ENCODE peak calls at places on chromosomes 13 and 19, in eight cellular contexts. One of them, this sample, is unnamed.

GRCh38 chr13:42696191-42696590 is 85.2 kb upstream of the FAM216B start:
- DNase-seq in CD8-positive, alpha-beta T cell: no peak
- DNase-seq in bronchial epithelial cell: peak; percentile 100
- DNase-seq in colonic mucosa: no peak
- DNase-seq in cardiac fibroblast: peak; percentile 48
- DNase-seq in AG09309: no peak
- DNase-seq in psoas muscle: no peak
- DNase-seq in lower leg skin: no peak
- DNase-seq in this sample: no peak

GRCh38 chr19:56838930-56839664 is 1.4 kb downstream of the PEG3 start:
- DNase-seq in CD8-positive, alpha-beta T cell: no peak
- DNase-seq in bronchial epithelial cell: peak; percentile 41
- DNase-seq in colonic mucosa: peak; percentile 72
- DNase-seq in cardiac fibroblast: peak; percentile 96
- DNase-seq in AG09309: no peak
- DNase-seq in psoas muscle: peak; percentile 97
- DNase-seq in lower leg skin: peak; percentile 92
- DNase-seq in this sample: no peak

GRCh38 chr13:33353210-33353609 is 67.7 kb upstream of the STARD13 start:
- DNase-seq in CD8-positive, alpha-beta T cell: no peak
- DNase-seq in bronchial epithelial cell: no peak
- DNase-seq in colonic mucosa: peak; percentile 51
- DNase-seq in cardiac fibroblast: no peak
- DNase-seq in AG09309: no peak
- DNase-seq in psoas muscle: peak; percentile 29
- DNase-seq in lower leg skin: peak; percentile 84
- DNase-seq in this sample: no peak

GRCh38 chr13:57629821-57630235 is 1.7 kb upstream of the PCDH17 start:
- DNase-seq in CD8-positive, alpha-beta T cell: no peak
- DNase-seq in bronchial epithelial cell: peak; percentile 63
- DNase-seq in colonic mucosa: peak; percentile 40
- DNase-seq in cardiac fibroblast: peak; percentile 68
- DNase-seq in AG09309: no peak
- DNase-seq in psoas muscle: peak; percentile 75
- DNase-seq in lower leg skin: peak; percentile 58
- DNase-seq in this sample: peak; percentile 37

GRCh38 chr19:30855475-30855874 is 483.3 kb downstream of the ZNF536 start:
- DNase-seq in CD8-positive, alpha-beta T cell: no peak
- DNase-seq in bronchial epithelial cell: no peak
- DNase-seq in colonic mucosa: no peak
- DNase-seq in cardiac fibroblast: no peak
- DNase-seq in AG09309: no peak
- DNase-seq in psoas muscle: no peak
- DNase-seq in lower leg skin: no peak
- DNase-seq in this sample: no peak

GRCh38 chr13:38045278-38046048 is 175.9 kb upstream of the TRPC4 start:
- DNase-seq in CD8-positive, alpha-beta T cell: no peak
- DNase-seq in bronchial epithelial cell: peak; percentile 37
- DNase-seq in colonic mucosa: no peak
- DNase-seq in cardiac fibroblast: peak; percentile 60
- DNase-seq in AG09309: no peak
- DNase-seq in psoas muscle: no peak
- DNase-seq in lower leg skin: no peak
- DNase-seq in this sample: no peak

GRCh38 chr13:37375724-37376123 is 222.8 kb downstream of the POSTN start:
- DNase-seq in CD8-positive, alpha-beta T cell: no peak
- DNase-seq in bronchial epithelial cell: peak; percentile 81
- DNase-seq in colonic mucosa: no peak
- DNase-seq in cardiac fibroblast: no peak
- DNase-seq in AG09309: no peak
- DNase-seq in psoas muscle: no peak
- DNase-seq in lower leg skin: no peak
- DNase-seq in this sample: no peak

GRCh38 chr13:113411216-113412023 is 41.9 kb downstream of the ADPRHL1 start:
- DNase-seq in CD8-positive, alpha-beta T cell: no peak
- DNase-seq in bronchial epithelial cell: peak; percentile 8
- DNase-seq in colonic mucosa: peak; percentile 35
- DNase-seq in cardiac fibroblast: peak; percentile 78
- DNase-seq in AG09309: peak; percentile 91
- DNase-seq in psoas muscle: peak; percentile 89
- DNase-seq in lower leg skin: peak; percentile 51
- DNase-seq in this sample: no peak

GRCh38 chr19:50204811-50205675 is 1.6 kb downstream of the MYH14 start:
- DNase-seq in CD8-positive, alpha-beta T cell: no peak
- DNase-seq in bronchial epithelial cell: no peak
- DNase-seq in colonic mucosa: peak; percentile 95
- DNase-seq in cardiac fibroblast: no peak
- DNase-seq in AG09309: no peak
- DNase-seq in psoas muscle: peak; percentile 65
- DNase-seq in lower leg skin: peak; percentile 31
- DNase-seq in this sample: peak; percentile 24

GRCh38 chr13:72651196-72651595 is 76.2 kb downstream of the MZT1 start:
- DNase-seq in CD8-positive, alpha-beta T cell: no peak
- DNase-seq in bronchial epithelial cell: peak; percentile 33
- DNase-seq in colonic mucosa: no peak
- DNase-seq in cardiac fibroblast: no peak
- DNase-seq in AG09309: no peak
- DNase-seq in psoas muscle: no peak
- DNase-seq in lower leg skin: no peak
- DNase-seq in this sample: no peak

GRCh38 chr19:46478356-46478986 is 7.1 kb upstream of the PNMA8A start:
- DNase-seq in CD8-positive, alpha-beta T cell: no peak
- DNase-seq in bronchial epithelial cell: no peak
- DNase-seq in colonic mucosa: no peak
- DNase-seq in cardiac fibroblast: peak; percentile 73
- DNase-seq in AG09309: no peak
- DNase-seq in psoas muscle: no peak
- DNase-seq in lower leg skin: no peak
- DNase-seq in this sample: no peak

GRCh38 chr19:53782698-53783097 is 41.4 kb downstream of the NLRP12 start:
- DNase-seq in CD8-positive, alpha-beta T cell: no peak
- DNase-seq in bronchial epithelial cell: no peak
- DNase-seq in colonic mucosa: no peak
- DNase-seq in cardiac fibroblast: no peak
- DNase-seq in AG09309: no peak
- DNase-seq in psoas muscle: no peak
- DNase-seq in lower leg skin: no peak
- DNase-seq in this sample: no peak

GRCh38 chr19:47049307-47049700 is 880 bp upstream of the TMEM160 start:
- DNase-seq in CD8-positive, alpha-beta T cell: no peak
- DNase-seq in bronchial epithelial cell: peak; percentile 12
- DNase-seq in colonic mucosa: no peak
- DNase-seq in cardiac fibroblast: peak; percentile 47
- DNase-seq in AG09309: peak; percentile 41
- DNase-seq in psoas muscle: no peak
- DNase-seq in lower leg skin: no peak
- DNase-seq in this sample: no peak

GRCh38 chr13:106484084-106484754 is 51.2 kb downstream of the EFNB2 start:
- DNase-seq in CD8-positive, alpha-beta T cell: no peak
- DNase-seq in bronchial epithelial cell: no peak
- DNase-seq in colonic mucosa: no peak
- DNase-seq in cardiac fibroblast: no peak
- DNase-seq in AG09309: no peak
- DNase-seq in psoas muscle: no peak
- DNase-seq in lower leg skin: no peak
- DNase-seq in this sample: no peak

GRCh38 chr19:11105014-11105636 is 15.9 kb downstream of the LDLR start:
- DNase-seq in CD8-positive, alpha-beta T cell: no peak
- DNase-seq in bronchial epithelial cell: no peak
- DNase-seq in colonic mucosa: no peak
- DNase-seq in cardiac fibroblast: no peak
- DNase-seq in AG09309: no peak
- DNase-seq in psoas muscle: no peak
- DNase-seq in lower leg skin: no peak
- DNase-seq in this sample: no peak

GRCh38 chr13:33744589-33745369 is 73.2 kb upstream of the RFC3 start:
- DNase-seq in CD8-positive, alpha-beta T cell: no peak
- DNase-seq in bronchial epithelial cell: no peak
- DNase-seq in colonic mucosa: no peak
- DNase-seq in cardiac fibroblast: peak; percentile 42
- DNase-seq in AG09309: no peak
- DNase-seq in psoas muscle: no peak
- DNase-seq in lower leg skin: no peak
- DNase-seq in this sample: no peak

GRCh38 chr13:88281846-88282245 is 610.7 kb downstream of the SLITRK5 start:
- DNase-seq in CD8-positive, alpha-beta T cell: no peak
- DNase-seq in bronchial epithelial cell: no peak
- DNase-seq in colonic mucosa: no peak
- DNase-seq in cardiac fibroblast: no peak
- DNase-seq in AG09309: no peak
- DNase-seq in psoas muscle: no peak
- DNase-seq in lower leg skin: no peak
- DNase-seq in this sample: no peak

GRCh38 chr13:52949744-52950143 is 78.9 kb upstream of the OLFM4 start:
- DNase-seq in CD8-positive, alpha-beta T cell: no peak
- DNase-seq in bronchial epithelial cell: no peak
- DNase-seq in colonic mucosa: no peak
- DNase-seq in cardiac fibroblast: no peak
- DNase-seq in AG09309: no peak
- DNase-seq in psoas muscle: no peak
- DNase-seq in lower leg skin: no peak
- DNase-seq in this sample: no peak

GRCh38 chr13:52955505-52955904 is 73.1 kb upstream of the OLFM4 start:
- DNase-seq in CD8-positive, alpha-beta T cell: no peak
- DNase-seq in bronchial epithelial cell: no peak
- DNase-seq in colonic mucosa: no peak
- DNase-seq in cardiac fibroblast: no peak
- DNase-seq in AG09309: no peak
- DNase-seq in psoas muscle: no peak
- DNase-seq in lower leg skin: no peak
- DNase-seq in this sample: no peak

GRCh38 chr13:52949044-52949443 is 79.6 kb upstream of the OLFM4 start:
- DNase-seq in CD8-positive, alpha-beta T cell: no peak
- DNase-seq in bronchial epithelial cell: no peak
- DNase-seq in colonic mucosa: no peak
- DNase-seq in cardiac fibroblast: no peak
- DNase-seq in AG09309: no peak
- DNase-seq in psoas muscle: no peak
- DNase-seq in lower leg skin: no peak
- DNase-seq in this sample: no peak

GRCh38 chr13:52950436-52950960 is 78.1 kb upstream of the OLFM4 start:
- DNase-seq in CD8-positive, alpha-beta T cell: no peak
- DNase-seq in bronchial epithelial cell: no peak
- DNase-seq in colonic mucosa: no peak
- DNase-seq in cardiac fibroblast: no peak
- DNase-seq in AG09309: no peak
- DNase-seq in psoas muscle: no peak
- DNase-seq in lower leg skin: no peak
- DNase-seq in this sample: no peak

DNA sequence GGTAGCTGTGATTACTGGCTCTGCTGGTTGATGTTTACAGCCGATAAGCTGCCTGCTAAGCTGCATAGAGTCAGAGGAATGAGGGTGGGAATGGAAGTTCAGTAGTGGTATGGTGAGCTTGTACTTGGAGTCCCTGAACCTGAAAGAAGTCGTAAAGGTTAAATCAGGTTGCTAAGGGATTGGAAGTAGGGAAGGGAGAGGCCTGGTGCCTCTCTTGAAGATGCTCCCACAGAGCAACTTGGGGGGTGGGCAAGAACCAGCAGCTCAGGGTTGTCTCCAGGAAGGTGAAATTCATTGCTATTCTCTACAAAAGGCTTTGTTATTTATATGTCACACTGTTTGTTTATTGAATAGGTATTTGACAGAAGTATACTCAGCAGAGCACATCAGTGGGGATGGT is 73.8 kb upstream of the OLFM4 start:
- DNase-seq in CD8-positive, alpha-beta T cell: no peak
- DNase-seq in bronchial epithelial cell: no peak
- DNase-seq in colonic mucosa: no peak
- DNase-seq in cardiac fibroblast: no peak
- DNase-seq in AG09309: no peak
- DNase-seq in psoas muscle: no peak
- DNase-seq in lower leg skin: no peak
- DNase-seq in this sample: no peak
- TF ChIP-seq CTCF in CD8-positive, alpha-beta T cell: no peak
- TF ChIP-seq CTCF in bronchial epithelial cell: no peak
- TF ChIP-seq CTCF in colonic mucosa: no peak
- TF ChIP-seq CTCF in cardiac fibroblast: no peak
- TF ChIP-seq CTCF in AG09309: no peak
- TF ChIP-seq CTCF in psoas muscle: no peak
- TF ChIP-seq CTCF in lower leg skin: no peak
- TF ChIP-seq CTCF in this sample: no peak

GRCh38 chr13:112204376-112204775 is 137.4 kb downstream of the SOX1 start:
- DNase-seq in CD8-positive, alpha-beta T cell: no peak
- DNase-seq in bronchial epithelial cell: no peak
- DNase-seq in colonic mucosa: no peak
- DNase-seq in cardiac fibroblast: no peak
- DNase-seq in AG09309: no peak
- DNase-seq in psoas muscle: no peak
- DNase-seq in lower leg skin: no peak
- DNase-seq in this sample: no peak
- TF ChIP-seq CTCF in CD8-positive, alpha-beta T cell: no peak
- TF ChIP-seq CTCF in bronchial epithelial cell: no peak
- TF ChIP-seq CTCF in colonic mucosa: no peak
- TF ChIP-seq CTCF in cardiac fibroblast: no peak
- TF ChIP-seq CTCF in AG09309: no peak
- TF ChIP-seq CTCF in psoas muscle: no peak
- TF ChIP-seq CTCF in lower leg skin: no peak
- TF ChIP-seq CTCF in this sample: no peak

DNA sequence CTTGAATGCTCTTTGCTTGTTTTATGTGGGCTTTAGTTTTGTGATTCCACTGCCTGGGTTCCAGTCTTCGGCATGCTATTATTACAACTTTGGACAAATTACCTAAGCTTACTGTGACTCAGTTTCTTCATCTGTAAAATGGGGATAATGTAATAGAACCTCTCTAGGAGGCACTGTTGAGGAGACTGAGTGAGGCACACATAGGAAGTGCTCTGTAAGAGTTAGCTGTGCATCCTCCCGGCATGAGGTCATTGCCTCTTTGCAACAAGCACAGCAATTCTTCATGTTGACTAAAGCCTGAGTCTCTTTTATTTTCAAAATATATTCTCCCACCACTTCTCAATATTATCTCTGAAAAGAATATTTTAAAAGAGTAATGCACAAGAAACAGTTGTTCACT is 227.4 kb downstream of the DLEU7 start:
- DNase-seq in CD8-positive, alpha-beta T cell: no peak
- DNase-seq in bronchial epithelial cell: peak; percentile 17
- DNase-seq in colonic mucosa: no peak
- DNase-seq in cardiac fibroblast: peak; percentile 26
- DNase-seq in AG09309: no peak
- DNase-seq in psoas muscle: no peak
- DNase-seq in lower leg skin: no peak
- DNase-seq in this sample: no peak
- TF ChIP-seq CTCF in CD8-positive, alpha-beta T cell: no peak
- TF ChIP-seq CTCF in bronchial epithelial cell: no peak
- TF ChIP-seq CTCF in colonic mucosa: no peak
- TF ChIP-seq CTCF in cardiac fibroblast: no peak
- TF ChIP-seq CTCF in AG09309: no peak
- TF ChIP-seq CTCF in psoas muscle: no peak
- TF ChIP-seq CTCF in lower leg skin: no peak
- TF ChIP-seq CTCF in this sample: no peak

DNA sequence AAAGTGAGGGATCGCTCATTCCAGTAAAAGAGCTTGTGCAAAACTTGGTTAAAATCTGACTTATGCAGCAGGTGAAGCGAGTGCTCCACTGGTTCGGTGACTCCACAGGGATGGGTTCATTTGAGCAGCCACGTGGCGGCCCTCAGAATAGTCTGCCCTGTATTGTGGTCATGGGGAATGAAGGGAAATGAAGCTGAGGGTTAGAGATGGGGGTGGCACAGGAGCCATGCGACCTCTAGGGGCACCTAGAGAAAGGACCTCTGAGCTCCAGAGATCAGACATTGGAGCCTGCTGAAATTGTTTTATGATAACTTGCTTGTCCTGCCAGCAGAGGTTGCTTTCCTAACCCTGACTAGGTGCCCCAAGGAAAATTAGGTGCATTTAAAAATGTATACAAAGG is 26.6 kb downstream of the CBY2 start:
- DNase-seq in CD8-positive, alpha-beta T cell: no peak
- DNase-seq in bronchial epithelial cell: peak; percentile 7
- DNase-seq in colonic mucosa: no peak
- DNase-seq in cardiac fibroblast: no peak
- DNase-seq in AG09309: no peak
- DNase-seq in psoas muscle: no peak
- DNase-seq in lower leg skin: no peak
- DNase-seq in this sample: no peak
- TF ChIP-seq CTCF in CD8-positive, alpha-beta T cell: no peak
- TF ChIP-seq CTCF in bronchial epithelial cell: peak; percentile 32
- TF ChIP-seq CTCF in colonic mucosa: no peak
- TF ChIP-seq CTCF in cardiac fibroblast: peak; percentile 15
- TF ChIP-seq CTCF in AG09309: peak; percentile 25
- TF ChIP-seq CTCF in psoas muscle: no peak
- TF ChIP-seq CTCF in lower leg skin: no peak
- TF ChIP-seq CTCF in this sample: peak; percentile 89

This sample was measured in GM06990.